ENCODE peak calls at places on chromosome 21, in seven cellular contexts. One of them, this sample, is unnamed.

GRCh38 chr21:35366348-35367085 is 317.4 kb upstream of the RUNX1 start:
- DNase-seq in neural crest cell: no peak
- DNase-seq in left ventricle myocardium inferior: no peak
- DNase-seq in fibroblast of the aortic adventitia: peak; percentile 98
- DNase-seq in mammary epithelial cell: no peak
- DNase-seq in stomach: no peak
- DNase-seq in GM12865: no peak
- DNase-seq in this sample: no peak

GRCh38 chr21:19197950-19198349 is 794.4 kb upstream of the TMPRSS15 start:
- DNase-seq in neural crest cell: no peak
- DNase-seq in left ventricle myocardium inferior: no peak
- DNase-seq in fibroblast of the aortic adventitia: no peak
- DNase-seq in mammary epithelial cell: no peak
- DNase-seq in stomach: no peak
- DNase-seq in GM12865: no peak
- DNase-seq in this sample: no peak

GRCh38 chr21:33384851-33385331 is 18.3 kb upstream of the IFNGR2 start:
- DNase-seq in neural crest cell: no peak
- DNase-seq in left ventricle myocardium inferior: no peak
- DNase-seq in fibroblast of the aortic adventitia: no peak
- DNase-seq in mammary epithelial cell: no peak
- DNase-seq in stomach: no peak
- DNase-seq in GM12865: peak; percentile 53
- DNase-seq in this sample: no peak

GRCh38 chr21:43025636-43026180 is 49.9 kb downstream of the CBS start:
- DNase-seq in neural crest cell: no peak
- DNase-seq in left ventricle myocardium inferior: no peak
- DNase-seq in fibroblast of the aortic adventitia: peak; percentile 74
- DNase-seq in mammary epithelial cell: no peak
- DNase-seq in stomach: no peak
- DNase-seq in GM12865: no peak
- DNase-seq in this sample: no peak

GRCh38 chr21:39763282-39763970 is 18.4 kb downstream of the IGSF5 start:
- DNase-seq in neural crest cell: no peak
- DNase-seq in left ventricle myocardium inferior: no peak
- DNase-seq in fibroblast of the aortic adventitia: no peak
- DNase-seq in mammary epithelial cell: no peak
- DNase-seq in stomach: no peak
- DNase-seq in GM12865: no peak
- DNase-seq in this sample: no peak

GRCh38 chr21:34858559-34858958 is 189.8 kb downstream of the CLIC6 start:
- DNase-seq in neural crest cell: no peak
- DNase-seq in left ventricle myocardium inferior: no peak
- DNase-seq in fibroblast of the aortic adventitia: no peak
- DNase-seq in mammary epithelial cell: no peak
- DNase-seq in stomach: no peak
- DNase-seq in GM12865: no peak
- DNase-seq in this sample: no peak

GRCh38 chr21:39444406-39445145 is 1.0 kb downstream of the LCA5L start:
- DNase-seq in neural crest cell: no peak
- DNase-seq in left ventricle myocardium inferior: no peak
- DNase-seq in fibroblast of the aortic adventitia: peak; percentile 60
- DNase-seq in mammary epithelial cell: peak; percentile 40
- DNase-seq in stomach: no peak
- DNase-seq in GM12865: no peak
- DNase-seq in this sample: peak; percentile 11

GRCh38 chr21:33587792-33588484 is 546 bp downstream of the DONSON start:
- DNase-seq in neural crest cell: no peak
- DNase-seq in left ventricle myocardium inferior: no peak
- DNase-seq in fibroblast of the aortic adventitia: peak; percentile 37
- DNase-seq in mammary epithelial cell: peak; percentile 41
- DNase-seq in stomach: peak; percentile 34
- DNase-seq in GM12865: peak; percentile 61
- DNase-seq in this sample: peak; percentile 31

GRCh38 chr21:31218830-31219608 is 125.0 kb downstream of the TIAM1 start:
- DNase-seq in neural crest cell: no peak
- DNase-seq in left ventricle myocardium inferior: peak; percentile 50
- DNase-seq in fibroblast of the aortic adventitia: peak; percentile 87
- DNase-seq in mammary epithelial cell: peak; percentile 92
- DNase-seq in stomach: peak; percentile 44
- DNase-seq in GM12865: no peak
- DNase-seq in this sample: no peak

GRCh38 chr21:44445413-44445812 is 9.9 kb upstream of the LRRC3 start:
- DNase-seq in neural crest cell: no peak
- DNase-seq in left ventricle myocardium inferior: peak; percentile 1
- DNase-seq in fibroblast of the aortic adventitia: no peak
- DNase-seq in mammary epithelial cell: no peak
- DNase-seq in stomach: no peak
- DNase-seq in GM12865: no peak
- DNase-seq in this sample: no peak

GRCh38 chr21:38804617-38805281 is 980 bp upstream of the ETS2 start:
- DNase-seq in neural crest cell: peak; percentile 59
- DNase-seq in left ventricle myocardium inferior: peak; percentile 79
- DNase-seq in fibroblast of the aortic adventitia: peak; percentile 50
- DNase-seq in mammary epithelial cell: no peak
- DNase-seq in stomach: peak; percentile 84
- DNase-seq in GM12865: peak; percentile 41
- DNase-seq in this sample: peak; percentile 76

GRCh38 chr21:46100426-46100825 is 2.5 kb downstream of the COL6A2 start:
- DNase-seq in neural crest cell: no peak
- DNase-seq in left ventricle myocardium inferior: no peak
- DNase-seq in fibroblast of the aortic adventitia: peak; percentile 83
- DNase-seq in mammary epithelial cell: no peak
- DNase-seq in stomach: peak; percentile 11
- DNase-seq in GM12865: no peak
- DNase-seq in this sample: no peak

GRCh38 chr21:32884062-32884461 is 112.5 kb upstream of the PAXBP1 start:
- DNase-seq in neural crest cell: no peak
- DNase-seq in left ventricle myocardium inferior: no peak
- DNase-seq in fibroblast of the aortic adventitia: no peak
- DNase-seq in mammary epithelial cell: no peak
- DNase-seq in stomach: no peak
- DNase-seq in GM12865: peak; percentile 9
- DNase-seq in this sample: no peak

GRCh38 chr21:32189688-32190483 is 89.0 kb downstream of the MIS18A start:
- DNase-seq in neural crest cell: no peak
- DNase-seq in left ventricle myocardium inferior: no peak
- DNase-seq in fibroblast of the aortic adventitia: no peak
- DNase-seq in mammary epithelial cell: no peak
- DNase-seq in stomach: no peak
- DNase-seq in GM12865: no peak
- DNase-seq in this sample: no peak

GRCh38 chr21:45466330-45467220 is 61.6 kb downstream of the COL18A1 start:
- DNase-seq in neural crest cell: no peak
- DNase-seq in left ventricle myocardium inferior: peak; percentile 11
- DNase-seq in fibroblast of the aortic adventitia: no peak
- DNase-seq in mammary epithelial cell: no peak
- DNase-seq in stomach: no peak
- DNase-seq in GM12865: no peak
- DNase-seq in this sample: no peak

GRCh38 chr21:35106246-35106835 is 57.2 kb upstream of the RUNX1 start:
- DNase-seq in neural crest cell: no peak
- DNase-seq in left ventricle myocardium inferior: no peak
- DNase-seq in fibroblast of the aortic adventitia: peak; percentile 23
- DNase-seq in mammary epithelial cell: no peak
- DNase-seq in stomach: no peak
- DNase-seq in GM12865: no peak
- DNase-seq in this sample: no peak

GRCh38 chr21:35469446-35469845 is 420.3 kb upstream of the RUNX1 start:
- DNase-seq in neural crest cell: no peak
- DNase-seq in left ventricle myocardium inferior: no peak
- DNase-seq in fibroblast of the aortic adventitia: peak; percentile 38
- DNase-seq in mammary epithelial cell: no peak
- DNase-seq in stomach: no peak
- DNase-seq in GM12865: no peak
- DNase-seq in this sample: no peak

GRCh38 chr21:27219068-27219467 is 252.2 kb upstream of the ADAMTS5 start:
- DNase-seq in neural crest cell: no peak
- DNase-seq in left ventricle myocardium inferior: no peak
- DNase-seq in fibroblast of the aortic adventitia: peak; percentile 89
- DNase-seq in mammary epithelial cell: peak; percentile 67
- DNase-seq in stomach: no peak
- DNase-seq in GM12865: no peak
- DNase-seq in this sample: no peak

GRCh38 chr21:27212444-27212843 is 245.6 kb upstream of the ADAMTS5 start:
- DNase-seq in neural crest cell: no peak
- DNase-seq in left ventricle myocardium inferior: no peak
- DNase-seq in fibroblast of the aortic adventitia: peak; percentile 9
- DNase-seq in mammary epithelial cell: no peak
- DNase-seq in stomach: no peak
- DNase-seq in GM12865: no peak
- DNase-seq in this sample: no peak

GRCh38 chr21:27213328-27213727 is 246.4 kb upstream of the ADAMTS5 start:
- DNase-seq in neural crest cell: no peak
- DNase-seq in left ventricle myocardium inferior: no peak
- DNase-seq in fibroblast of the aortic adventitia: peak; percentile 66
- DNase-seq in mammary epithelial cell: no peak
- DNase-seq in stomach: no peak
- DNase-seq in GM12865: no peak
- DNase-seq in this sample: no peak
- TF ChIP-seq CTCF in neural crest cell: peak; percentile 32
- TF ChIP-seq CTCF in left ventricle myocardium inferior: peak; percentile 48
- TF ChIP-seq CTCF in fibroblast of the aortic adventitia: peak; percentile 54
- TF ChIP-seq CTCF in mammary epithelial cell: no peak
- TF ChIP-seq CTCF in stomach: no peak
- TF ChIP-seq CTCF in GM12865: no peak
- TF ChIP-seq CTCF in this sample: no peak

DNA sequence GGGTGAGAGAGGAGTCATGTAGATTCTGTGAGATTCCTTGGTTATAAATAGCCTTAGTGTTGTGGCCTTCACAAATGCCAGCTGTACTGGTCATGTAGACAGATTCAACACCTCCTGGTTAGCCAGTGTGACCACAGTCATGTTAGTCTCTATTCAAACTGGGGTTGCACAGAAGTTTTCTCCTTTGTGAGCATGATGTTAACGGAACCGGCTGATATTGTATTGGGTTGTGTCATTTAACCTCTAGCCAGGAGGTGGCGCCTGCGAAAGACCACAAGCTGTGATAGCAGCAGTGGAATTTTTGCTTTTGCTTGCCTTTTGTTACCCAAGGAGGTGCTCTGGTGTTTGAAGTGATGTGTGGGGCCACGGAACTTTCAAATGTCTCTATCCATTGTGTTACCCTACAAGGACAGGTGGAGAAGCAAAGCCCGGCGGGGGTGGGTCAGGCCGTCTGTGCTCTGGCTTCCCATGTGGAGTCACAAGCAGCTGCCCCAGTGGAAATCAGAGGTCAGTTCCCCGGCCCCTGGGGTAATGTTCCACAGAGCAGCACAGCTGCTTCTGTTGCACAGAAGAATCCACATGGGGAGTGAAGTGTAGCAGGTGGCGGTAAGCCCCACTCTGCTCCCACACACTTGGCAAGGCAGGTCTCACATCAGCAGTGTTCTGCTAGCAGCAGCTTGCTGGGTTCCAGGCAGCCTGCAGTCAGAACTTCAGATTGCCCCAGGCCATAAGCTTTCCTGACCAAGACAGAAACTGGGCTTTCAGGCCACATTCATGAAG is 112.6 kb downstream of the ADAMTS1 start:
- DNase-seq in neural crest cell: peak; percentile 42
- DNase-seq in left ventricle myocardium inferior: no peak
- DNase-seq in fibroblast of the aortic adventitia: peak; percentile 67
- DNase-seq in mammary epithelial cell: peak; percentile 37
- DNase-seq in stomach: peak; percentile 44
- DNase-seq in GM12865: peak; percentile 32
- DNase-seq in this sample: peak; percentile 68
- TF ChIP-seq CTCF in neural crest cell: peak; percentile 68
- TF ChIP-seq CTCF in left ventricle myocardium inferior: peak; percentile 71
- TF ChIP-seq CTCF in fibroblast of the aortic adventitia: peak; percentile 75
- TF ChIP-seq CTCF in mammary epithelial cell: peak; percentile 80
- TF ChIP-seq CTCF in stomach: peak; percentile 47
- TF ChIP-seq CTCF in GM12865: peak; percentile 49
- TF ChIP-seq CTCF in this sample: peak; percentile 59

GRCh38 chr21:36816556-36817130 is 117.7 kb downstream of the SIM2 start:
- DNase-seq in neural crest cell: no peak
- DNase-seq in left ventricle myocardium inferior: no peak
- DNase-seq in fibroblast of the aortic adventitia: no peak
- DNase-seq in mammary epithelial cell: no peak
- DNase-seq in stomach: no peak
- DNase-seq in GM12865: no peak
- DNase-seq in this sample: no peak
- TF ChIP-seq CTCF in neural crest cell: no peak
- TF ChIP-seq CTCF in left ventricle myocardium inferior: no peak
- TF ChIP-seq CTCF in fibroblast of the aortic adventitia: no peak
- TF ChIP-seq CTCF in mammary epithelial cell: no peak
- TF ChIP-seq CTCF in stomach: no peak
- TF ChIP-seq CTCF in GM12865: no peak
- TF ChIP-seq CTCF in this sample: no peak

GRCh38 chr21:14888202-14888601 is 176.6 kb downstream of the NRIP1 start:
- DNase-seq in neural crest cell: no peak
- DNase-seq in left ventricle myocardium inferior: no peak
- DNase-seq in fibroblast of the aortic adventitia: no peak
- DNase-seq in mammary epithelial cell: no peak
- DNase-seq in stomach: no peak
- DNase-seq in GM12865: no peak
- DNase-seq in this sample: no peak

GRCh38 chr21:14883351-14883750 is 181.4 kb downstream of the NRIP1 start:
- DNase-seq in neural crest cell: no peak
- DNase-seq in left ventricle myocardium inferior: no peak
- DNase-seq in fibroblast of the aortic adventitia: no peak
- DNase-seq in mammary epithelial cell: no peak
- DNase-seq in stomach: no peak
- DNase-seq in GM12865: no peak
- DNase-seq in this sample: no peak

GRCh38 chr21:14890141-14890540 is 174.7 kb downstream of the NRIP1 start:
- DNase-seq in neural crest cell: no peak
- DNase-seq in left ventricle myocardium inferior: no peak
- DNase-seq in fibroblast of the aortic adventitia: no peak
- DNase-seq in mammary epithelial cell: no peak
- DNase-seq in stomach: no peak
- DNase-seq in GM12865: no peak
- DNase-seq in this sample: no peak

GRCh38 chr21:14886001-14886400 is 178.8 kb downstream of the NRIP1 start:
- DNase-seq in neural crest cell: no peak
- DNase-seq in left ventricle myocardium inferior: no peak
- DNase-seq in fibroblast of the aortic adventitia: no peak
- DNase-seq in mammary epithelial cell: no peak
- DNase-seq in stomach: no peak
- DNase-seq in GM12865: no peak
- DNase-seq in this sample: no peak

DNA sequence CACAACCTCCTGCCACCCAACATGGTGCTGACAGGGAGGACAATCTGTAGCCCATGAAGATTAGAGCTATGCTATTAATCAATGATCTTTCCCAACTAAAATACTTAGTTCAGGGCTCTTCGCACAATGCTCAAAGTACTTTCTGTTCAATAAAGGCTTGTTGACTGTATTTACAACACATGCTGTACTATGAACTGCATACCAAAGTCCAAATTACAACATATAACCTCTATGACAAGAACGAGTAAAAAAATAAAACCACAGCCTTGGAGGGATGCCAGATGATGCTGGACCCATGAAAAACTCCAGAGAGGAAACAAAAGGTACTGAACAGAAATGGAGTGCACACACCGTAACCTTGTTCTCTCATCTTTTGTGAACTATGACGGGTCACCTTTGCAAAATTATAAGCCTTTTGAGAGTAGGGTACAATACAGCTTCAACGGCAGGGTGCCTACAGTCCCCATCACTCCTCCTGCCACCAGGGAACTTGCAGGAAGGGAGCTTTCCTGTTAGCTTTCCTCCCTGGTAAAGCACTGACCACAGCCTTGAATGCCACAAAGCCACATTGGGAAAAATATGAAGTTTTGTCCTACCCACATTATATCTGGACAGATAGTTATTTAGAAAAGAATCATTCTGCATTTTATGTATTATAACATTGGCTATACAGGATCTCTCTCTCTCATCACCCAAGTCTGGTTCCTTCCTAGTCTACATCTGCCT is 175.6 kb downstream of the NRIP1 start:
- DNase-seq in neural crest cell: no peak
- DNase-seq in left ventricle myocardium inferior: no peak
- DNase-seq in fibroblast of the aortic adventitia: peak; percentile 74
- DNase-seq in mammary epithelial cell: peak; percentile 69
- DNase-seq in stomach: no peak
- DNase-seq in GM12865: no peak
- DNase-seq in this sample: no peak
- TF ChIP-seq CTCF in neural crest cell: no peak
- TF ChIP-seq CTCF in left ventricle myocardium inferior: no peak
- TF ChIP-seq CTCF in fibroblast of the aortic adventitia: no peak
- TF ChIP-seq CTCF in mammary epithelial cell: no peak
- TF ChIP-seq CTCF in stomach: no peak
- TF ChIP-seq CTCF in GM12865: no peak
- TF ChIP-seq CTCF in this sample: no peak

This sample was measured in endothelial cell.